ENCODE peak calls at places on chromosomes 16 and 17, in eight cellular contexts. Z, V, B, A, I, M, G and C are unnamed samples.
A peak's percentile ranks its signal among the peaks of the same experiment; 100 is the strongest.

GRCh38 chr17:41333836-41334235 is 16.8 kb downstream of the KRT33A start:
- DNase-seq in Z (no peak), V (no peak), B (no peak), A (no peak), I (no peak), M (no peak), G (no peak), C (no peak)

GRCh38 chr16:46466239-46466638 is 154.9 kb downstream of the SHCBP1 start:
- DNase-seq in Z (no peak), V (no peak), B (no peak), A (no peak), I (no peak), M (no peak), G (no peak), C (no peak)

GRCh38 chr17:14019186-14019956 is 49.9 kb upstream of the COX10 start:
- DNase-seq in Z (no peak), V (no peak), B (no peak), A (peak; percentile 57), I (no peak), M (no peak), G (peak; percentile 55), C (no peak)

GRCh38 chr17:82238562-82239201 is 9.8 kb downstream of the SLC16A3 start:
- DNase-seq in Z (peak; percentile 91), V (no peak), B (no peak), A (peak; percentile 66), I (peak; percentile 80), M (peak; percentile 91), G (peak; percentile 85), C (peak; percentile 74)

GRCh38 chr17:7440823-7441174 is 1.5 kb downstream of the FGF11 start:
- DNase-seq in Z (no peak), V (no peak), B (peak; percentile 59), A (no peak), I (peak; percentile 60), M (peak; percentile 28), G (no peak), C (peak; percentile 67)

GRCh38 chr16:84704253-84704652 is 4.5 kb downstream of the USP10 start:
- DNase-seq in Z (no peak), V (no peak), B (no peak), A (no peak), I (no peak), M (no peak), G (no peak), C (no peak)

GRCh38 chr17:62854026-62854425 is 45.9 kb upstream of the MARCHF10 start:
- DNase-seq in Z (no peak), V (no peak), B (no peak), A (no peak), I (no peak), M (no peak), G (no peak), C (no peak)

GRCh38 chr16:64892843-64893242 is 229.0 kb downstream of the CDH11 start:
- DNase-seq in Z (no peak), V (no peak), B (no peak), A (peak; percentile 93), I (no peak), M (no peak), G (peak; percentile 91), C (peak; percentile 13)

GRCh38 chr16:19135896-19136438 is 22.2 kb downstream of the ITPRIPL2 start:
- DNase-seq in Z (peak; percentile 49), V (no peak), B (no peak), A (peak; percentile 50), I (peak; percentile 43), M (peak; percentile 85), G (no peak), C (peak; percentile 46)

GRCh38 chr17:52079496-52079895 is 79.0 kb downstream of the CA10 start:
- DNase-seq in Z (no peak), V (no peak), B (no peak), A (no peak), I (no peak), M (no peak), G (no peak), C (no peak)

GRCh38 chr16:14344292-14344691 is 273.2 kb downstream of the MRTFB start:
- DNase-seq in Z (no peak), V (no peak), B (no peak), A (peak; percentile 11), I (no peak), M (no peak), G (no peak), C (no peak)

GRCh38 chr17:58492238-58493121 is 4.3 kb upstream of the HSF5 start:
- DNase-seq in Z (no peak), V (no peak), B (no peak), A (no peak), I (no peak), M (no peak), G (peak; percentile 24), C (no peak)

GRCh38 chr17:57484826-57485565 is 228.7 kb downstream of the MSI2 start:
- DNase-seq in Z (no peak), V (no peak), B (no peak), A (no peak), I (no peak), M (no peak), G (no peak), C (no peak)

GRCh38 chr17:67066717-67067116 is 22.4 kb downstream of the CACNG1 start:
- DNase-seq in Z (no peak), V (no peak), B (no peak), A (no peak), I (no peak), M (no peak), G (no peak), C (no peak)

GRCh38 chr16:49489686-49490320 is 116.2 kb downstream of the C16orf78 start:
- DNase-seq in Z (no peak), V (no peak), B (no peak), A (no peak), I (no peak), M (peak; percentile 7), G (no peak), C (no peak)

GRCh38 chr17:27871407-27871806 is 21.8 kb downstream of the LYRM9 start:
- DNase-seq in Z (no peak), V (no peak), B (no peak), A (no peak), I (no peak), M (peak; percentile 90), G (no peak), C (no peak)

GRCh38 chr16:2088759-2089358 is 41.1 kb downstream of the TSC2 start:
- DNase-seq in Z (no peak), V (no peak), B (no peak), A (no peak), I (no peak), M (no peak), G (no peak), C (peak; percentile 3)

GRCh38 chr17:58387834-58388233 is 29.5 kb downstream of the RNF43 start:
- DNase-seq in Z (no peak), V (peak; percentile 70), B (no peak), A (no peak), I (no peak), M (peak; percentile 66), G (no peak), C (peak; percentile 27)

GRCh38 chr16:66133641-66134402 is 232.7 kb upstream of the CDH5 start:
- DNase-seq in Z (no peak), V (no peak), B (no peak), A (peak; percentile 72), I (no peak), M (no peak), G (no peak), C (no peak)

GRCh38 chr17:34254651-34255380 is at the start of gene CCL2:
- DNase-seq in Z (peak; percentile 69), V (no peak), B (peak; percentile 53), A (peak; percentile 85), I (peak; percentile 75), M (peak; percentile 50), G (peak; percentile 53), C (peak; percentile 84)

DNA sequence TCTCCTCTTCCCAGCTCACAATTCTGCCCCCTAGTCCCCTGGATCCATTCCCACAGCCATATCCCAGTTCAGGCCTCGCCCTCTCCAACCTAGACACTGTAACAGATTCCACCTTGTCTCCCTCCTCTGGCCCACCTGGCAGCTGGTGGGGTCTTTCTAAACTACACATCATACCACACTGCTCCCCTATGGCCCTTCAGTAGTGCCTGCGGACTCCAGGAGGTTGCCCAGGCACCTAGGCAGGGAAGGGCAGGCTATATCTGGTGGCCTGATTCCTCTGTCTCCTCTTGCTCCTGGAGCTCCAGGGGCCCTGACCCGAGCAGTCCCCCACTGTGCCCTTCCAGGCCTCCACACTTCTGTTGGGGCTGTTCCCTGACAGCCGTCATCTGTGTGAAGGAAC is 64.5 kb downstream of the SMPD3 start:
- DNase-seq in Z (no peak), V (no peak), B (no peak), A (no peak), I (no peak), M (no peak), G (no peak), C (no peak)
- H3K27ac ChIP-seq in Z (no peak overlapping the region), V (no peak overlapping the region), B (no peak overlapping the region), A (no peak overlapping the region), I (no peak overlapping the region), M (peak overlapping the region; percentile 70), G (no peak overlapping the region), C (no peak overlapping the region)

GRCh38 chr17:47953945-47954344 is 3.7 kb downstream of the PRR15L start:
- DNase-seq in Z (no peak), V (no peak), B (no peak), A (no peak), I (no peak), M (no peak), G (no peak), C (no peak)
- TF ChIP-seq CTCF in Z (no peak), V (peak; percentile 44), B (no peak), A (peak; percentile 7), I (no peak), M (peak; percentile 44), G (peak; percentile 30), C (no peak)

DNA sequence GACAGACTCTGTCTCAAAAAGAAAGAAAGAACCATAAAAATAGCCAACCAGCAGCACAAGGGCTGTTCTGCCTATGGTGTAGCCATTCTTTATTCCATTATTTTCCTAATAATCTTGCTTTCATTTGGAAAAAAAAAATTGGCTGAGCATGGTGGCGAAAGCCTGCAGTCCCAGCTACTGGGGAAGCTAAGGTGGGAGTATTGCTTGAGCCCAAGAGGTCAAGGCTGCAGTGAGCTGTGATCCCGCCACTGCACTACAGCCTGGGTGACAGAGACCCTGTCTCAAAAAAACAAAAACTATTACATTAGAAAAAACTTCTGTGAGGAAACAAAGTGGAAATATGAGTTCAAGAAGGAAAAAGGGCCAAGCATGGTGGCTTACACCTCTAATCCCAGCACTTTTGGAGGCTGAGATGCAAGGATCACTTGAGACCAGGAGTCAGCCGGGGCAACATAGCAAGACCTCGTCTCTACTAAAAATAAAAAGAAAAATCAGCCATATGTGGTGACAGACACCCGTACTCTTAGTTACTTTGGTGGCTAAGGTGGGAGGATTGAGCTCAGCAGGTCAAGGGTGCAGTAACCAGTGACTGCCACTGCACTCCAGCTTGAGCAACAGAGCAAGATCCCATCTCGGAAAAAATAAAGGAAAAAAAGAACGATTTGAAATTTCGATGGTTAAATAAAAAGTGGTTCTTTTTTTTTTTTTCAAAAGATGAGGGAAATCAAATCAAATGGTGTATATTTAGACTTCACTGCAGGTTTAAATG is 2.5 kb downstream of the DCAKD start:
- DNase-seq in Z (no peak), V (no peak), B (no peak), A (no peak), I (no peak), M (no peak), G (no peak), C (no peak)
- H3K27ac ChIP-seq in Z (no peak overlapping the region), V (peak overlapping the region; percentile 73), B (no peak overlapping the region), A (no peak overlapping the region), I (no peak overlapping the region), M (no peak overlapping the region), G (no peak overlapping the region), C (no peak overlapping the region)

DNA sequence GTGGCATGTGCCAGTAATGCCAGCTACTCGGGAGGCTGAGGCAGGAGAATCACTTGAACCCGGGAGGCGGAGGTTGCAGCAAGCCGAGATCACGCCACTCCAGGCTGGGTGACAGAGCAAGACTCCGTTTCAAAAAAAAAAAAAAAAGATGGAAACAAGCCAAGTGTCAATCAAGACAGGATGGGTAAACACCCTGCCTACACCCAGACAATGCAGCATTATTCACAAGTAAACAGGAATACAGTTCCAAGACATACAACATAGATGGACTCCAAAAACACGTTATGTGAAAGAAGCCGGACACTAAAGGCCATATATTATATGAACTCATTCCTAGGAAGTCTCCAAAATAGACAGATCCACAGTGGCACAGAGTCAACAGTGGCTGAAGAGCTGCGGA is 33.9 kb downstream of the ANKRD11 start:
- DNase-seq in Z (no peak), V (no peak), B (no peak), A (no peak), I (no peak), M (no peak), G (no peak), C (no peak)
- TF ChIP-seq CTCF in Z (no peak), V (no peak), B (no peak), A (no peak), I (no peak), M (no peak), G (no peak), C (no peak)